ENCODE peak calls at places on chromosomes 3 and 15, in six cellular contexts. I is neural progenitor cell, Y is fibroblast of lung, H is HepG2, S is PC-3, O is GM23338. A is an unnamed sample.

GRCh38 chr3:27194494-27194893 is 174.7 kb downstream of the NEK10 start:
- DNase-seq in O (no peak), S (no peak), Y (no peak), H (no peak), I (no peak), A (no peak)

GRCh38 chr3:52352566-52352965 is 36.4 kb downstream of the DNAH1 start:
- DNase-seq in I (no peak), S (no peak), H (no peak), Y (no peak), O (no peak), A (no peak)

GRCh38 chr3:97975466-97975865 is 3.2 kb upstream of the RIOX2 start:
- DNase-seq in S (peak; percentile 25), H (no peak), Y (no peak), I (no peak), O (no peak), A (no peak)

GRCh38 chr3:2856062-2856792 is 253.9 kb downstream of the IL5RA start:
- DNase-seq in I (peak; percentile 66), S (no peak), O (peak; percentile 57), H (no peak), Y (no peak), A (no peak)

GRCh38 chr15:52140646-52141045 is 28.1 kb upstream of the BCL2L10 start:
- DNase-seq in H (no peak), Y (no peak), S (no peak), O (peak; percentile 7), I (no peak), A (no peak)

GRCh38 chr15:20356444-20357138 is 185.0 kb downstream of the GOLGA6L6 start:
- DNase-seq in Y (no peak), I (no peak), S (peak; percentile 91), O (peak; percentile 64), H (peak; percentile 45), A (no peak)

GRCh38 chr3:56370991-56371775 is 97.1 kb downstream of the ERC2 start:
- DNase-seq in S (no peak), Y (no peak), O (no peak), H (no peak), I (no peak), A (no peak)

GRCh38 chr15:81394609-81395008 is 20.6 kb upstream of the TMC3 start:
- DNase-seq in O (no peak), S (peak; percentile 40), Y (peak; percentile 22), H (no peak), I (no peak), A (peak; percentile 67)

GRCh38 chr15:85312486-85312885 is 67.9 kb upstream of the AKAP13 start:
- DNase-seq in Y (peak; percentile 66), I (no peak), S (no peak), H (peak; percentile 31), O (peak; percentile 14), A (peak; percentile 33)

GRCh38 chr15:85314139-85314538 is 66.3 kb upstream of the AKAP13 start:
- DNase-seq in S (no peak), O (no peak), Y (peak; percentile 61), H (no peak), I (no peak), A (no peak)

GRCh38 chr15:85311647-85312046 is 68.8 kb upstream of the AKAP13 start:
- DNase-seq in H (no peak), Y (no peak), O (no peak), I (no peak), S (no peak), A (no peak)

GRCh38 chr15:85313339-85313738 is 67.1 kb upstream of the AKAP13 start:
- DNase-seq in O (no peak), H (no peak), S (no peak), Y (peak; percentile 6), I (no peak), A (no peak)

GRCh38 chr15:85312925-85313324 is 67.5 kb upstream of the AKAP13 start:
- DNase-seq in O (peak; percentile 49), Y (peak; percentile 42), I (no peak), H (peak; percentile 41), S (no peak), A (no peak)
- TF ChIP-seq CTCF in O (no peak), Y (peak; percentile 41), I (no peak), H (peak; percentile 14), S (no peak), A (no peak)

GRCh38 chr3:41222508-41222907 is 23.2 kb downstream of the CTNNB1 start:
- DNase-seq in Y (no peak), O (no peak), I (no peak), H (no peak), S (no peak), A (no peak)
- H3K79me2 ChIP-seq in Y (peaks cover 74% of the 10 kb centered on the region), O (peaks cover 100% of the 10 kb centered on the region), I (peaks cover 100% of the 10 kb centered on the region), H (peaks cover 96% of the 10 kb centered on the region), S (peaks cover 85% of the 10 kb centered on the region), A (peaks cover 99% of the 10 kb centered on the region)

GRCh38 chr3:157130138-157130880 is 29.6 kb downstream of the CCNL1 start:
- DNase-seq in S (peak; percentile 95), Y (peak; percentile 74), I (peak; percentile 85), H (peak; percentile 90), O (peak; percentile 91), A (peak; percentile 91)

GRCh38 chr3:157129782-157130137 is 30.2 kb downstream of the CCNL1 start:
- DNase-seq in I (peak; percentile 71), H (no peak), Y (peak; percentile 70), S (peak; percentile 63), O (peak; percentile 46), A (peak; percentile 90)

GRCh38 chr3:157132341-157132740 is 27.6 kb downstream of the CCNL1 start:
- DNase-seq in Y (no peak), H (no peak), S (no peak), O (no peak), I (no peak), A (no peak)

GRCh38 chr3:157131861-157132260 is 28.1 kb downstream of the CCNL1 start:
- DNase-seq in I (no peak), O (no peak), Y (peak; percentile 67), H (no peak), S (peak; percentile 93), A (peak; percentile 79)

GRCh38 chr3:157130881-157131251 is 29.1 kb downstream of the CCNL1 start:
- DNase-seq in S (no peak), I (peak; percentile 15), O (peak; percentile 53), Y (no peak), H (no peak), A (no peak)
- TF ChIP-seq CTCF in S (no peak), I (no peak), O (no peak), Y (no peak), H (no peak), A (no peak)

GRCh38 chr3:125140011-125140813 is 72.3 kb downstream of the SLC12A8 start:
- DNase-seq in Y (peak; percentile 90), S (no peak), O (no peak), H (no peak), I (no peak), A (peak; percentile 86)
- H3K79me2 ChIP-seq in Y (no peaks in the 10 kb centered on the region), S (no peaks in the 10 kb centered on the region), O (no peaks in the 10 kb centered on the region), H (no peaks in the 10 kb centered on the region), I (no peaks in the 10 kb centered on the region), A (no peaks in the 10 kb centered on the region)

GRCh38 chr3:39896184-39896583 is 86.8 kb downstream of the MYRIP start:
- DNase-seq in S (no peak), I (no peak), O (no peak), H (no peak), Y (no peak), A (no peak)

GRCh38 chr3:39892068-39892467 is 82.7 kb downstream of the MYRIP start:
- DNase-seq in I (no peak), Y (no peak), H (no peak), O (peak; percentile 73), S (no peak), A (no peak)
- TF ChIP-seq CTCF in I (no peak), Y (no peak), H (no peak), O (no peak), S (no peak), A (no peak)

GRCh38 chr3:10273697-10274305 is 18.9 kb downstream of the GHRL start:
- DNase-seq in S (no peak), Y (peak; percentile 50), H (no peak), I (no peak), O (no peak), A (peak; percentile 4)
- H3K79me2 ChIP-seq in S (peaks cover 77% of the 10 kb centered on the region), Y (peaks cover 13% of the 10 kb centered on the region), H (peaks cover 62% of the 10 kb centered on the region), I (peaks cover 26% of the 10 kb centered on the region), O (peaks cover 50% of the 10 kb centered on the region), A (peaks cover 89% of the 10 kb centered on the region)